ENCODE peak calls at places on chromosomes 3 and 15, in eight cellular contexts. I is cardiac fibroblast; W is activated effector memory CD4-positive, alpha-beta T cell treated with Interleukin-2 at 50 U/mL for 16 hours; R is aorta; A is activated T-helper 1 cell treated with anti-CD3 and anti-CD28 coated beads, Interleukin-12 subunit alpha, Interleukin-12 subunit beta, Interleukin-2, Interleukin-4 antibody, amounts not matched to agents 30 ng/mL and 10 ng/mL and 1 ng/mL, durations not matched to agents 14 hours and 24 hours and 36 hours; S is CD8-positive, alpha-beta memory T cell; P is COR-L47; X is fibroblast of pulmonary artery. B is an unnamed sample.

GRCh38 chr3:31288641-31289100 is 244.1 kb upstream of the STT3B start:
- DNase-seq in S (no peak), R (peak; percentile 64), A (peak; percentile 44), I (peak; percentile 66), P (no peak), X (peak; percentile 54), W (peak; percentile 25), B (no peak)

GRCh38 chr3:73068419-73068818 is 7.0 kb downstream of the EBLN2 start:
- DNase-seq in S (no peak), W (no peak), A (no peak), X (no peak), P (no peak), R (no peak), I (no peak), B (no peak)

GRCh38 chr3:138463724-138464489 is 29.5 kb downstream of the ESYT3 start:
- DNase-seq in W (no peak), A (no peak), S (no peak), R (peak; percentile 59), P (no peak), I (no peak), X (no peak), B (no peak)

GRCh38 chr3:153252963-153253362 is 90.9 kb downstream of the RAP2B start:
- DNase-seq in X (no peak), A (no peak), W (no peak), I (peak; percentile 61), S (no peak), P (no peak), R (no peak), B (no peak)

GRCh38 chr3:16373270-16373785 is 108.3 kb downstream of the OXNAD1 start:
- DNase-seq in W (no peak), X (no peak), R (no peak), P (no peak), I (no peak), A (no peak), S (no peak), B (no peak)

GRCh38 chr3:43865376-43865775 is 174.6 kb downstream of the ABHD5 start:
- DNase-seq in A (no peak), R (peak; percentile 49), I (no peak), W (no peak), X (no peak), P (no peak), S (no peak), B (no peak)

GRCh38 chr15:68277131-68277604 is 377 bp upstream of the FEM1B start:
- DNase-seq in X (peak; percentile 69), P (peak; percentile 65), R (no peak), W (no peak), I (no peak), S (no peak), A (no peak), B (no peak)

GRCh38 chr15:69573815-69574472 is 121.3 kb downstream of the RPLP1 start:
- DNase-seq in X (peak; percentile 49), W (no peak), A (no peak), R (peak; percentile 51), I (peak; percentile 23), S (no peak), P (no peak), B (no peak)

GRCh38 chr15:92383528-92384326 is 10.0 kb upstream of the ST8SIA2 start:
- DNase-seq in A (no peak), W (no peak), P (no peak), R (no peak), I (no peak), S (no peak), X (peak; percentile 13), B (no peak)

GRCh38 chr3:134314588-134315285 is 59.5 kb downstream of the AMOTL2 start:
- DNase-seq in A (no peak), I (peak; percentile 30), W (no peak), X (no peak), R (peak; percentile 49), P (no peak), S (no peak), B (no peak)

GRCh38 chr3:69817988-69818387 is 78.7 kb downstream of the MITF start:
- DNase-seq in R (no peak), P (no peak), I (no peak), A (no peak), S (no peak), X (no peak), W (no peak), B (no peak)

GRCh38 chr15:40844543-40844981 is 714 bp downstream of the SPINT1 start:
- DNase-seq in S (peak; percentile 21), I (no peak), X (no peak), R (peak; percentile 81), A (peak; percentile 13), P (peak; percentile 8), W (peak; percentile 17), B (no peak)

GRCh38 chr3:188690932-188691331 is 480.8 kb upstream of the TPRG1 start:
- DNase-seq in R (no peak), A (no peak), P (no peak), S (no peak), I (no peak), X (no peak), W (no peak), B (no peak)

GRCh38 chr3:10289785-10290355 is 2.9 kb downstream of the GHRL start:
- DNase-seq in A (no peak), I (no peak), S (no peak), X (no peak), P (no peak), R (no peak), W (no peak), B (no peak)

B was measured in NCI-H1436.